ENCODE peak calls at places on chromosomes 7 and 10, in eight cellular contexts. One of them, this sample, is unnamed.

GRCh38 chr10:12435348-12435747 is 86.0 kb downstream of the CAMK1D start:
- DNase-seq in Calu3: no peak
- DNase-seq in cardiac fibroblast: no peak
- DNase-seq in CD8-positive, alpha-beta T cell: no peak
- DNase-seq in BE2C: no peak
- DNase-seq in GM12865: no peak
- DNase-seq in lower leg skin: no peak
- DNase-seq in AG10803: no peak
- DNase-seq in this sample: no peak

GRCh38 chr10:19993714-19994343 is 177.6 kb downstream of the PLXDC2 start:
- DNase-seq in Calu3: no peak
- DNase-seq in cardiac fibroblast: peak
- DNase-seq in CD8-positive, alpha-beta T cell: no peak
- DNase-seq in BE2C: no peak
- DNase-seq in GM12865: no peak
- DNase-seq in lower leg skin: no peak
- DNase-seq in AG10803: peak
- DNase-seq in this sample: no peak

GRCh38 chr10:944034-944831 is 12.7 kb upstream of the LARP4B start:
- DNase-seq in Calu3: peak
- DNase-seq in cardiac fibroblast: peak
- DNase-seq in CD8-positive, alpha-beta T cell: peak
- DNase-seq in BE2C: no peak
- DNase-seq in GM12865: peak
- DNase-seq in lower leg skin: peak
- DNase-seq in AG10803: peak
- DNase-seq in this sample: peak

GRCh38 chr10:100766693-100767427 is 21.5 kb downstream of the PAX2 start:
- DNase-seq in Calu3: no peak
- DNase-seq in cardiac fibroblast: no peak
- DNase-seq in CD8-positive, alpha-beta T cell: no peak
- DNase-seq in BE2C: peak
- DNase-seq in GM12865: no peak
- DNase-seq in lower leg skin: no peak
- DNase-seq in AG10803: no peak
- DNase-seq in this sample: no peak

GRCh38 chr7:4470246-4470645 is 211.8 kb upstream of the FOXK1 start:
- DNase-seq in Calu3: peak
- DNase-seq in cardiac fibroblast: no peak
- DNase-seq in CD8-positive, alpha-beta T cell: no peak
- DNase-seq in BE2C: no peak
- DNase-seq in GM12865: no peak
- DNase-seq in lower leg skin: no peak
- DNase-seq in AG10803: no peak
- DNase-seq in this sample: no peak

GRCh38 chr10:31509989-31510388 is 191.0 kb downstream of the ZEB1 start:
- DNase-seq in Calu3: no peak
- DNase-seq in cardiac fibroblast: no peak
- DNase-seq in CD8-positive, alpha-beta T cell: no peak
- DNase-seq in BE2C: no peak
- DNase-seq in GM12865: no peak
- DNase-seq in lower leg skin: no peak
- DNase-seq in AG10803: no peak
- DNase-seq in this sample: no peak

GRCh38 chr10:34710391-34710751 is 104.7 kb downstream of the PARD3 start:
- DNase-seq in Calu3: no peak
- DNase-seq in cardiac fibroblast: peak
- DNase-seq in CD8-positive, alpha-beta T cell: no peak
- DNase-seq in BE2C: no peak
- DNase-seq in GM12865: no peak
- DNase-seq in lower leg skin: no peak
- DNase-seq in AG10803: peak
- DNase-seq in this sample: no peak

GRCh38 chr10:99631496-99631895 is 11.3 kb upstream of the SLC25A28 start:
- DNase-seq in Calu3: no peak
- DNase-seq in cardiac fibroblast: no peak
- DNase-seq in CD8-positive, alpha-beta T cell: no peak
- DNase-seq in BE2C: no peak
- DNase-seq in GM12865: no peak
- DNase-seq in lower leg skin: no peak
- DNase-seq in AG10803: peak
- DNase-seq in this sample: no peak

GRCh38 chr10:29980084-29980483 is 79.3 kb downstream of the JCAD start:
- DNase-seq in Calu3: no peak
- DNase-seq in cardiac fibroblast: peak
- DNase-seq in CD8-positive, alpha-beta T cell: no peak
- DNase-seq in BE2C: peak
- DNase-seq in GM12865: no peak
- DNase-seq in lower leg skin: no peak
- DNase-seq in AG10803: no peak
- DNase-seq in this sample: no peak

GRCh38 chr7:13262929-13263530 is 575.6 kb downstream of the ARL4A start:
- DNase-seq in Calu3: peak
- DNase-seq in cardiac fibroblast: peak
- DNase-seq in CD8-positive, alpha-beta T cell: no peak
- DNase-seq in BE2C: no peak
- DNase-seq in GM12865: peak
- DNase-seq in lower leg skin: no peak
- DNase-seq in AG10803: peak
- DNase-seq in this sample: peak
- TF ChIP-seq CTCF in Calu3: peak
- TF ChIP-seq CTCF in cardiac fibroblast: peak
- TF ChIP-seq CTCF in CD8-positive, alpha-beta T cell: peak
- TF ChIP-seq CTCF in BE2C: peak
- TF ChIP-seq CTCF in GM12865: peak
- TF ChIP-seq CTCF in lower leg skin: no peak
- TF ChIP-seq CTCF in AG10803: peak
- TF ChIP-seq CTCF in this sample: peak

DNA sequence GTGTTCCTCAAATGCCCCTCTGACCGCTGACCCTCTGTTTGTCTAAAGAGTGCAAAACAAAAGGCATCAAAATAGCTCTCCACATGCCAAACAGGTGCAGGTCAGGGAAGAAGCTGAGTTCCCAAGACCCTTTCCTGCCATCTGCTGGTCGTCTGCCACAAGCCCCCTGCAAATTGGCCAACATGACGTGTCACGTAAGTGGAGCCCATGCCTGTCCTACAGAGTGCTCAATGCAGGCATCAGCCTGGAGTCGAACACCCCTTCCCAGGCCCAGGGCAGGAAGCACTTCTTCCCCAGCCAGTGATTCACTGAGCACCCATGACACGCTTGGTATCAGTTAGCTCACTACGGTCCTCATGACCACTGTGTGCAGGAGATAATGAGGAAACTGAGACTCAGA is 14.1 kb downstream of the TMEM72 start:
- DNase-seq in Calu3: peak
- DNase-seq in cardiac fibroblast: no peak
- DNase-seq in CD8-positive, alpha-beta T cell: no peak
- DNase-seq in BE2C: peak
- DNase-seq in GM12865: peak
- DNase-seq in lower leg skin: peak
- DNase-seq in AG10803: no peak
- DNase-seq in this sample: no peak
- TF ChIP-seq CTCF in Calu3: peak
- TF ChIP-seq CTCF in cardiac fibroblast: peak
- TF ChIP-seq CTCF in CD8-positive, alpha-beta T cell: no peak
- TF ChIP-seq CTCF in BE2C: peak
- TF ChIP-seq CTCF in GM12865: peak
- TF ChIP-seq CTCF in lower leg skin: no peak
- TF ChIP-seq CTCF in AG10803: no peak
- TF ChIP-seq CTCF in this sample: peak

DNA sequence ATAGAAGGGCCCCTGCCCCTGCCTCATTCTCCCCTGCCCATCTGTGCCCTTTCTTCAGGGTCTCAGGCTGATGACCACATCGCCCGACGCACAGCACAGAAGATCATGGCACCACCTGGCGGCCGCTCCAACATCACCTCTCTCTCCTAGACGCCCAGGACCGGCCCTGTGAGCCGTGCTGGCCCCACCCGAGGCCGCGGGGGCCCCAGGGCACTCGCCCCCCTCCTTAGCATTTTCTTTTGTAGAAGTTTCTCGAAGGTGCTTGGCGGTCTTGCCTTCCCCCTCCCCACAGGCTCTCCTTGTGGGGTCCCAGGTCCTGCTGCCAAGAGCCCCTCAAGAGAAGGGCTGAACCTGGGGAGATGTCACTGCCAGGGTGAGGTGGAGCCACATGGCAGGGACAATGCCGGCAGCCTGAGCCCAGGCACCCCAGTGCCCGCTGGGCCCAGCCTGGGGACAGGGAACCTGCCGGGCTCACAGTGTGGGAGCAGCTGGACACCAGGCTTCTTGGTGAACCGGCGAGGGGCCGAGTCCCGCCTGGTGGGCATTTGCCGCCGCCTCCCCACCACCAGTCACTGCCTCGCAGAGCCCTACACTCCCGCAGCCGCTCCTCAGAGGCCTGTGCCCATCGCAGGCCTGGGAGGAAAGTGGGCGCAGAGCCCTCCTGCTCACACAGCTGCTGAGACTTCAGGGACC is 18.2 kb downstream of the DPYSL4 start:
- DNase-seq in Calu3: no peak
- DNase-seq in cardiac fibroblast: no peak
- DNase-seq in CD8-positive, alpha-beta T cell: no peak
- DNase-seq in BE2C: peak
- DNase-seq in GM12865: no peak
- DNase-seq in lower leg skin: no peak
- DNase-seq in AG10803: no peak
- DNase-seq in this sample: no peak
- TF ChIP-seq CTCF in Calu3: no peak
- TF ChIP-seq CTCF in cardiac fibroblast: no peak
- TF ChIP-seq CTCF in CD8-positive, alpha-beta T cell: no peak
- TF ChIP-seq CTCF in BE2C: no peak
- TF ChIP-seq CTCF in GM12865: no peak
- TF ChIP-seq CTCF in lower leg skin: no peak
- TF ChIP-seq CTCF in AG10803: no peak
- TF ChIP-seq CTCF in this sample: no peak

DNA sequence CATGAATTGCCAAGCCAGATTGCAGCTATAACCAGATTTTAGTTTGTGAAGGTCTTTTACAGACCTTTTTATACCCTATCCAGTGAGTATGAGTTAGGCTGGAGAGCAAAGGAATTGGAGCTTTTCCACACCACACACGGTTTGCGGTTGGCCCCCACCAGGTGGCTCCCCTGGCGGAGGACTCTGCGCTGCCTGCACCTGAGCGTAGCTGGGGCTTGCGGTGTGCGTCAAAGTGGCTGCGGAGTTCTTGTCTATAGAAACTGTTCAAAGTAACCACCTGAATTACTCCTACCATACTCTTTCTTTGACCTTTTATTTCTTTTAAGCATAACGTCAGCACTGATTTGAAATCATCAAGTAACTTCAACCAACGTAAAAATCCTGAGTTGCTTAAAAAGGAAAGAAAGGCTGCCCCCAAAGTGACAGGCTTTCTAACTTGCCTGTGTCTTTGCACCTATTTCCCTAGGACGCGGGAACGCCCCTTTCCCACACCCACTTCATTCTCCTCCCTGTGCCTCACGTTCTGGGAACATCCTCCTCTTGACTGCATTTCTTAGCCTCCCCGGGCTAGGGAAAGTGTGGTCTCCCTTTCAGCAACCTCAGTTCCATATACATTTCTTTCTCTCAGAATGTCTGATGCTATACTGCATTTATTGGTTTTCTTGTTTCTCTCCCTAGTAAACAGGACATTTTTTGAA is 47.6 kb upstream of the TMEM72 start:
- DNase-seq in Calu3: peak
- DNase-seq in cardiac fibroblast: no peak
- DNase-seq in CD8-positive, alpha-beta T cell: peak
- DNase-seq in BE2C: no peak
- DNase-seq in GM12865: no peak
- DNase-seq in lower leg skin: peak
- DNase-seq in AG10803: no peak
- DNase-seq in this sample: no peak
- TF ChIP-seq CTCF in Calu3: no peak
- TF ChIP-seq CTCF in cardiac fibroblast: no peak
- TF ChIP-seq CTCF in CD8-positive, alpha-beta T cell: no peak
- TF ChIP-seq CTCF in BE2C: no peak
- TF ChIP-seq CTCF in GM12865: no peak
- TF ChIP-seq CTCF in lower leg skin: no peak
- TF ChIP-seq CTCF in AG10803: no peak
- TF ChIP-seq CTCF in this sample: no peak

GRCh38 chr7:34596887-34597286 is 61.1 kb upstream of the NPSR1 start:
- DNase-seq in Calu3: peak
- DNase-seq in cardiac fibroblast: peak
- DNase-seq in CD8-positive, alpha-beta T cell: no peak
- DNase-seq in BE2C: no peak
- DNase-seq in GM12865: no peak
- DNase-seq in lower leg skin: no peak
- DNase-seq in AG10803: peak
- DNase-seq in this sample: no peak
- TF ChIP-seq CTCF in Calu3: peak
- TF ChIP-seq CTCF in cardiac fibroblast: peak
- TF ChIP-seq CTCF in CD8-positive, alpha-beta T cell: no peak
- TF ChIP-seq CTCF in BE2C: peak
- TF ChIP-seq CTCF in GM12865: peak
- TF ChIP-seq CTCF in lower leg skin: no peak
- TF ChIP-seq CTCF in AG10803: peak
- TF ChIP-seq CTCF in this sample: no peak

GRCh38 chr10:63770523-63770922 is 249.3 kb downstream of the REEP3 start:
- DNase-seq in Calu3: peak
- DNase-seq in cardiac fibroblast: no peak
- DNase-seq in CD8-positive, alpha-beta T cell: no peak
- DNase-seq in BE2C: no peak
- DNase-seq in GM12865: no peak
- DNase-seq in lower leg skin: no peak
- DNase-seq in AG10803: no peak
- DNase-seq in this sample: no peak
- TF ChIP-seq CTCF in Calu3: no peak
- TF ChIP-seq CTCF in cardiac fibroblast: no peak
- TF ChIP-seq CTCF in CD8-positive, alpha-beta T cell: no peak
- TF ChIP-seq CTCF in BE2C: no peak
- TF ChIP-seq CTCF in GM12865: no peak
- TF ChIP-seq CTCF in lower leg skin: no peak
- TF ChIP-seq CTCF in AG10803: no peak
- TF ChIP-seq CTCF in this sample: no peak

GRCh38 chr7:48139461-48139860 is 31.8 kb upstream of the ABCA13 start:
- DNase-seq in Calu3: peak
- DNase-seq in cardiac fibroblast: peak
- DNase-seq in CD8-positive, alpha-beta T cell: no peak
- DNase-seq in BE2C: no peak
- DNase-seq in GM12865: no peak
- DNase-seq in lower leg skin: no peak
- DNase-seq in AG10803: peak
- DNase-seq in this sample: no peak
- TF ChIP-seq CTCF in Calu3: peak
- TF ChIP-seq CTCF in cardiac fibroblast: peak
- TF ChIP-seq CTCF in CD8-positive, alpha-beta T cell: no peak
- TF ChIP-seq CTCF in BE2C: peak
- TF ChIP-seq CTCF in GM12865: no peak
- TF ChIP-seq CTCF in lower leg skin: no peak
- TF ChIP-seq CTCF in AG10803: peak
- TF ChIP-seq CTCF in this sample: peak

This sample was measured in AG09319.